ENCODE peak calls at places on chromosomes 5 and 9, in ten cellular contexts. One of them, this sample, is unnamed.

GRCh38 chr5:166845044-166845443 is 1446.4 kb upstream of the WWC1 start:
- DNase-seq in fibroblast of mammary gland: peak
- DNase-seq in progenitor cell of endocrine pancreas: peak
- DNase-seq in HFF-Myc: no peak
- DNase-seq in dorsolateral prefrontal cortex: no peak
- DNase-seq in WTC11: peak
- DNase-seq in H1: no peak
- DNase-seq in MCF 10A: peak
- DNase-seq in neural crest cell: peak
- DNase-seq in heart left ventricle: no peak
- DNase-seq in this sample: no peak

GRCh38 chr9:99823392-99824377 is 2.0 kb downstream of the NR4A3 start:
- DNase-seq in fibroblast of mammary gland: peak
- DNase-seq in dorsolateral prefrontal cortex: peak
- DNase-seq in progenitor cell of endocrine pancreas: no peak
- DNase-seq in MCF 10A: peak
- DNase-seq in neural crest cell: peak
- DNase-seq in H1: no peak
- DNase-seq in heart left ventricle: peak
- DNase-seq in WTC11: peak
- DNase-seq in HFF-Myc: no peak
- DNase-seq in this sample: peak

GRCh38 chr9:110291921-110292575 is 35.7 kb upstream of the TXN start:
- DNase-seq in progenitor cell of endocrine pancreas: no peak
- DNase-seq in WTC11: peak
- DNase-seq in dorsolateral prefrontal cortex: no peak
- DNase-seq in heart left ventricle: no peak
- DNase-seq in H1: no peak
- DNase-seq in fibroblast of mammary gland: no peak
- DNase-seq in neural crest cell: no peak
- DNase-seq in MCF 10A: peak
- DNase-seq in HFF-Myc: no peak
- DNase-seq in this sample: no peak

GRCh38 chr5:147782053-147783028 is at the start of gene JAKMIP2:
- DNase-seq in MCF 10A: no peak
- DNase-seq in WTC11: peak
- DNase-seq in HFF-Myc: peak
- DNase-seq in dorsolateral prefrontal cortex: peak
- DNase-seq in fibroblast of mammary gland: peak
- DNase-seq in H1: peak
- DNase-seq in neural crest cell: peak
- DNase-seq in heart left ventricle: peak
- DNase-seq in progenitor cell of endocrine pancreas: peak
- DNase-seq in this sample: peak

GRCh38 chr5:145941677-145942130 is 5.3 kb downstream of the SH3RF2 start:
- DNase-seq in fibroblast of mammary gland: peak
- DNase-seq in progenitor cell of endocrine pancreas: no peak
- DNase-seq in WTC11: no peak
- DNase-seq in heart left ventricle: no peak
- DNase-seq in H1: no peak
- DNase-seq in HFF-Myc: no peak
- DNase-seq in MCF 10A: peak
- DNase-seq in neural crest cell: no peak
- DNase-seq in dorsolateral prefrontal cortex: no peak
- DNase-seq in this sample: no peak

GRCh38 chr9:36163049-36163839 is 5.9 kb upstream of the CCIN start:
- DNase-seq in HFF-Myc: peak
- DNase-seq in fibroblast of mammary gland: peak
- DNase-seq in neural crest cell: peak
- DNase-seq in H1: peak
- DNase-seq in progenitor cell of endocrine pancreas: no peak
- DNase-seq in WTC11: peak
- DNase-seq in MCF 10A: no peak
- DNase-seq in dorsolateral prefrontal cortex: peak
- DNase-seq in heart left ventricle: peak
- DNase-seq in this sample: peak

GRCh38 chr9:107953556-107954158 is 464.1 kb upstream of the KLF4 start:
- DNase-seq in neural crest cell: no peak
- DNase-seq in fibroblast of mammary gland: no peak
- DNase-seq in progenitor cell of endocrine pancreas: no peak
- DNase-seq in HFF-Myc: no peak
- DNase-seq in MCF 10A: no peak
- DNase-seq in WTC11: no peak
- DNase-seq in dorsolateral prefrontal cortex: no peak
- DNase-seq in H1: no peak
- DNase-seq in heart left ventricle: no peak
- DNase-seq in this sample: no peak

GRCh38 chr9:117412006-117412715 is 2.7 kb downstream of the ASTN2 start:
- DNase-seq in MCF 10A: no peak
- DNase-seq in progenitor cell of endocrine pancreas: no peak
- DNase-seq in neural crest cell: no peak
- DNase-seq in H1: no peak
- DNase-seq in fibroblast of mammary gland: no peak
- DNase-seq in heart left ventricle: no peak
- DNase-seq in dorsolateral prefrontal cortex: peak
- DNase-seq in WTC11: no peak
- DNase-seq in HFF-Myc: no peak
- DNase-seq in this sample: peak

GRCh38 chr5:93126634-93127033 is 454.4 kb downstream of the NR2F1-AS1 start:
- DNase-seq in heart left ventricle: no peak
- DNase-seq in dorsolateral prefrontal cortex: no peak
- DNase-seq in fibroblast of mammary gland: peak
- DNase-seq in WTC11: no peak
- DNase-seq in H1: no peak
- DNase-seq in progenitor cell of endocrine pancreas: no peak
- DNase-seq in HFF-Myc: no peak
- DNase-seq in MCF 10A: no peak
- DNase-seq in neural crest cell: no peak
- DNase-seq in this sample: no peak

DNA sequence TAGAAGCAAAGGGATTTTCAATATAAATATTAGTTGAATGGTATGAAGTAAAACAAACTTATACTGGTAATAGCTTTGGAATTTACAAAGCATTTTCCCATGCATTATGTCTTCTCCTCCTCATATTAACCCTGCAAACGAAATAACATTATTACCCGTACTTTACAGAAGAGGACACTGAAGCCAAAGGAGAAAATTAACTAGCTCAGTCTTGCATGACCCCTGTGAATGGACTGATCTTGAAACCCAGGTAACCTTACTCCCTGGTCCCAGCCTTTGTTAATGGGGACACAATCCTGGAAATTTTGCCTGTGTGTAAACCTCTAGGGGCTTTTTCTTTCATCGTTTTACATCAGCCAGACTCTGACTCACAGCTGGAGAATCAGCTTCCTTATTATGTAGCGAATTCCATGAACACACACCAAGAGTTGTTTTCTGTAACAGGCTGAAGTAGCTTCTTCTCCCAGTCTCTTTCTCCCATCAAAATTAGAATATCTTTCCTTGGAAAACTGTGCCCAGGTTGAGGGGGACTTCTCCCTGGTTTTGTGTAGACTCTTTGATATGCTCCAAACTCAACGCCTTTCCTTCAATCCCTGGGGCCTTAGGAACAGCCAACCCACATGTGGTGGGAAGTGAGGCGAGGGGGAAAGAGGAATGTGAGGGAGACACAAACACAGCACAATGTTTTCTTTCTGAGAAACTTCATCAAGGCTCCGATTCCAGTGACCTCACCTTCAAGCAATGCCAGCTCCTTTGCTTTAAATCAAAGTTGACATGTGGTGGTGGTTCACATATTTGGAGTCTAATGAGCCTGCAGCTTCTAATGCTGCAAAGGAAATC is 480.9 kb upstream of the PAPPA start:
- DNase-seq in heart left ventricle: no peak
- DNase-seq in HFF-Myc: peak
- DNase-seq in progenitor cell of endocrine pancreas: no peak
- DNase-seq in dorsolateral prefrontal cortex: no peak
- DNase-seq in fibroblast of mammary gland: peak
- DNase-seq in neural crest cell: no peak
- DNase-seq in WTC11: no peak
- DNase-seq in MCF 10A: peak
- DNase-seq in H1: no peak
- DNase-seq in this sample: no peak
- TF ChIP-seq CTCF in heart left ventricle: no peak
- TF ChIP-seq CTCF in HFF-Myc: no peak
- TF ChIP-seq CTCF in progenitor cell of endocrine pancreas: no peak
- TF ChIP-seq CTCF in dorsolateral prefrontal cortex: no peak
- TF ChIP-seq CTCF in fibroblast of mammary gland: no peak
- TF ChIP-seq CTCF in neural crest cell: no peak
- TF ChIP-seq CTCF in WTC11: no peak
- TF ChIP-seq CTCF in MCF 10A: no peak
- TF ChIP-seq CTCF in H1: no peak
- TF ChIP-seq CTCF in this sample: no peak

GRCh38 chr9:87667164-87667738 is 58.7 kb upstream of the CTSL start:
- DNase-seq in MCF 10A: no peak
- DNase-seq in H1: no peak
- DNase-seq in WTC11: peak
- DNase-seq in heart left ventricle: no peak
- DNase-seq in neural crest cell: no peak
- DNase-seq in dorsolateral prefrontal cortex: no peak
- DNase-seq in fibroblast of mammary gland: peak
- DNase-seq in HFF-Myc: no peak
- DNase-seq in progenitor cell of endocrine pancreas: no peak
- DNase-seq in this sample: no peak
- TF ChIP-seq CTCF in MCF 10A: no peak
- TF ChIP-seq CTCF in H1: peak
- TF ChIP-seq CTCF in WTC11: no peak
- TF ChIP-seq CTCF in heart left ventricle: peak
- TF ChIP-seq CTCF in neural crest cell: peak
- TF ChIP-seq CTCF in dorsolateral prefrontal cortex: no peak
- TF ChIP-seq CTCF in fibroblast of mammary gland: peak
- TF ChIP-seq CTCF in HFF-Myc: peak
- TF ChIP-seq CTCF in progenitor cell of endocrine pancreas: peak
- TF ChIP-seq CTCF in this sample: no peak

GRCh38 chr5:65663804-65664521 is 39.1 kb downstream of the SHLD3 start:
- DNase-seq in heart left ventricle: no peak
- DNase-seq in MCF 10A: peak
- DNase-seq in dorsolateral prefrontal cortex: no peak
- DNase-seq in neural crest cell: no peak
- DNase-seq in fibroblast of mammary gland: peak
- DNase-seq in HFF-Myc: no peak
- DNase-seq in H1: peak
- DNase-seq in progenitor cell of endocrine pancreas: no peak
- DNase-seq in WTC11: no peak
- DNase-seq in this sample: no peak
- TF ChIP-seq CTCF in heart left ventricle: peak
- TF ChIP-seq CTCF in MCF 10A: peak
- TF ChIP-seq CTCF in dorsolateral prefrontal cortex: peak
- TF ChIP-seq CTCF in neural crest cell: peak
- TF ChIP-seq CTCF in fibroblast of mammary gland: peak
- TF ChIP-seq CTCF in HFF-Myc: peak
- TF ChIP-seq CTCF in H1: peak
- TF ChIP-seq CTCF in progenitor cell of endocrine pancreas: peak
- TF ChIP-seq CTCF in WTC11: peak
- TF ChIP-seq CTCF in this sample: peak

DNA sequence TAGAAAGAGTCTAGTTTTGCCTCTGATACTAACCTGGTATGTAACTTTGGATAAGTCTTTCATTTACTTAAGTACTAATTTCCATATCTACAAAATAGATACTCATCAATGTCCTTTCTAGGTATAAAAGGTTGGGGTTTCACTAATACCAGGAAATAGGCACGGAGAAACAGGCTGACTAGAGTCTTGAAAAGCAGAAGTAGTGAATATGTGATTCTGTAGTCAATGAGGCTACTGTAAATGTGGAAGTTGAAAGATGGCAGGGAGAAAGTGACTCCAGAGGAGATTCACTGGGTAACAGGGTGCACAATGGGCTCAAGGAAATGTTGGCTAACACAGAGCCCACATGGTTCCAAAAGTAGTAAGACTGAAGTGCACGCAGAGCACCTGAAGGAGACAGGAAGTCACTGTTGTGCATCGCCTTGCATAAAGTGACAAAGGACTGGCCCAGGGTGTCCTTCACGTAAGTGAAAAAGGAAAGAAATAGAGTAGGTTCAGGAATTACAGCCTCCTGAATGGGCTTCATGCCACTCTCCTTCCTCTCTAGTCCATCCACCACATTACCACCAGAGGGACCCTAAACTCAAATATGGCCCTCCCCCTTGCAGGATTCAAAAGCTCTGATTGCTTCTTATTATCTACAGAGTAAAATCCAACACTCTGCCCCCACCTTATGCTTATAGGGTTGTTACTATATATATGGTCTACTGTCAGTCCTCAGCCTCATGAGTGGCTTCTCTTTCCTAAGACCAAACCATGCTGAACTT is 288.0 kb upstream of the SMARCA2 start:
- DNase-seq in H1: no peak
- DNase-seq in heart left ventricle: no peak
- DNase-seq in dorsolateral prefrontal cortex: no peak
- DNase-seq in WTC11: peak
- DNase-seq in HFF-Myc: no peak
- DNase-seq in progenitor cell of endocrine pancreas: no peak
- DNase-seq in MCF 10A: peak
- DNase-seq in neural crest cell: no peak
- DNase-seq in fibroblast of mammary gland: no peak
- DNase-seq in this sample: no peak
- TF ChIP-seq CTCF in H1: peak
- TF ChIP-seq CTCF in heart left ventricle: peak
- TF ChIP-seq CTCF in dorsolateral prefrontal cortex: no peak
- TF ChIP-seq CTCF in WTC11: no peak
- TF ChIP-seq CTCF in HFF-Myc: peak
- TF ChIP-seq CTCF in progenitor cell of endocrine pancreas: peak
- TF ChIP-seq CTCF in MCF 10A: peak
- TF ChIP-seq CTCF in neural crest cell: peak
- TF ChIP-seq CTCF in fibroblast of mammary gland: peak
- TF ChIP-seq CTCF in this sample: peak

This sample was measured in glutamatergic neuron.